ENCODE peak calls at places on chromosomes 4 and X, in five cellular contexts. One of them, this sample, is unnamed.

GRCh38 chr4:114272226-114272625 is 292.8 kb upstream of the ARSJ start:
- DNase-seq in AG09309: peak
- DNase-seq in GM18507: no peak
- DNase-seq in mesendoderm: no peak
- DNase-seq in D341Med: no peak
- DNase-seq in this sample: peak

GRCh38 chr4:143391895-143392294 is 55.2 kb downstream of the GAB1 start:
- DNase-seq in D341Med: no peak
- DNase-seq in AG09309: peak
- DNase-seq in GM18507: no peak
- DNase-seq in mesendoderm: no peak
- DNase-seq in this sample: no peak

GRCh38 chr4:158020734-158021346 is 152.0 kb downstream of the GASK1B start:
- DNase-seq in AG09309: no peak
- DNase-seq in D341Med: no peak
- DNase-seq in mesendoderm: peak
- DNase-seq in GM18507: no peak
- DNase-seq in this sample: peak

GRCh38 chr4:62377700-62378099 is 1177.6 kb downstream of the ADGRL3 start:
- DNase-seq in GM18507: no peak
- DNase-seq in mesendoderm: peak
- DNase-seq in AG09309: no peak
- DNase-seq in D341Med: no peak
- DNase-seq in this sample: no peak

GRCh38 chrX:24203072-24203808 is 53.7 kb downstream of the ZFX start:
- DNase-seq in mesendoderm: no peak
- DNase-seq in D341Med: no peak
- DNase-seq in AG09309: no peak
- DNase-seq in GM18507: no peak
- DNase-seq in this sample: no peak

GRCh38 chr4:110621839-110622751 is 782 bp downstream of the PITX2 start:
- DNase-seq in AG09309: no peak
- DNase-seq in D341Med: peak
- DNase-seq in mesendoderm: peak
- DNase-seq in GM18507: no peak
- DNase-seq in this sample: no peak

GRCh38 chrX:53678667-53679066 is 7.9 kb downstream of the HUWE1 start:
- DNase-seq in AG09309: no peak
- DNase-seq in mesendoderm: peak
- DNase-seq in GM18507: no peak
- DNase-seq in D341Med: peak
- DNase-seq in this sample: no peak

GRCh38 chr4:127917151-127917550 is 36.5 kb downstream of the PLK4 start:
- DNase-seq in GM18507: no peak
- DNase-seq in AG09309: no peak
- DNase-seq in D341Med: no peak
- DNase-seq in mesendoderm: no peak
- DNase-seq in this sample: no peak

GRCh38 chr4:71713611-71714203 is 70.2 kb downstream of the GC start:
- DNase-seq in mesendoderm: peak
- DNase-seq in GM18507: no peak
- DNase-seq in D341Med: no peak
- DNase-seq in AG09309: peak
- DNase-seq in this sample: peak

GRCh38 chr4:149531861-149532260 is 283.8 kb downstream of the IQCM start:
- DNase-seq in GM18507: no peak
- DNase-seq in D341Med: no peak
- DNase-seq in AG09309: no peak
- DNase-seq in mesendoderm: peak
- DNase-seq in this sample: no peak

GRCh38 chrX:107565916-107566602 is 62.3 kb upstream of the PRPS1 start:
- DNase-seq in GM18507: no peak
- DNase-seq in mesendoderm: peak
- DNase-seq in D341Med: no peak
- DNase-seq in AG09309: no peak
- DNase-seq in this sample: no peak

GRCh38 chr4:137310156-137310555 is 222.1 kb downstream of the PCDH18 start:
- DNase-seq in D341Med: no peak
- DNase-seq in AG09309: no peak
- DNase-seq in mesendoderm: peak
- DNase-seq in GM18507: no peak
- DNase-seq in this sample: no peak

GRCh38 chrX:56385336-56385735 is 153.2 kb downstream of the KLF8 start:
- DNase-seq in GM18507: no peak
- DNase-seq in D341Med: no peak
- DNase-seq in AG09309: no peak
- DNase-seq in mesendoderm: no peak
- DNase-seq in this sample: no peak

GRCh38 chrX:153765138-153766079 is 1.4 kb downstream of the PLXNB3 start:
- DNase-seq in mesendoderm: peak
- DNase-seq in D341Med: peak
- DNase-seq in AG09309: no peak
- DNase-seq in GM18507: no peak
- DNase-seq in this sample: no peak

GRCh38 chr4:87007345-87008181 is 72.8 kb downstream of the AFF1 start:
- DNase-seq in mesendoderm: peak
- DNase-seq in D341Med: peak
- DNase-seq in AG09309: no peak
- DNase-seq in GM18507: no peak
- DNase-seq in this sample: no peak

GRCh38 chr4:147361726-147362125 is 119.2 kb upstream of the EDNRA start:
- DNase-seq in GM18507: no peak
- DNase-seq in mesendoderm: no peak
- DNase-seq in AG09309: peak
- DNase-seq in D341Med: no peak
- DNase-seq in this sample: peak

GRCh38 chr4:183808102-183808466 is 97.0 kb upstream of the STOX2 start:
- DNase-seq in GM18507: no peak
- DNase-seq in AG09309: no peak
- DNase-seq in D341Med: no peak
- DNase-seq in mesendoderm: peak
- DNase-seq in this sample: no peak

GRCh38 chr4:33780952-33781655 is 2463.2 kb downstream of the ARAP2 start:
- DNase-seq in D341Med: no peak
- DNase-seq in AG09309: peak
- DNase-seq in GM18507: no peak
- DNase-seq in mesendoderm: no peak
- DNase-seq in this sample: peak

GRCh38 chr4:110622841-110623709 is at the start of gene PITX2:
- DNase-seq in GM18507: peak
- DNase-seq in D341Med: peak
- DNase-seq in mesendoderm: peak
- DNase-seq in AG09309: peak
- DNase-seq in this sample: peak

GRCh38 chrX:107389726-107390125 is 59.7 kb upstream of the FRMPD3 start:
- DNase-seq in D341Med: no peak
- DNase-seq in AG09309: no peak
- DNase-seq in mesendoderm: no peak
- DNase-seq in GM18507: no peak
- DNase-seq in this sample: no peak

GRCh38 chrX:118254611-118255010 is 91.3 kb upstream of the WDR44 start:
- DNase-seq in AG09309: no peak
- DNase-seq in D341Med: peak
- DNase-seq in mesendoderm: peak
- DNase-seq in GM18507: no peak
- DNase-seq in this sample: peak

GRCh38 chr4:87268401-87268800 is 48.0 kb upstream of the KLHL8 start:
- DNase-seq in mesendoderm: no peak
- DNase-seq in D341Med: no peak
- DNase-seq in GM18507: no peak
- DNase-seq in AG09309: no peak
- DNase-seq in this sample: no peak

GRCh38 chr4:104915864-104916263 is 230.8 kb upstream of the TET2 start:
- DNase-seq in mesendoderm: no peak
- DNase-seq in D341Med: no peak
- DNase-seq in AG09309: no peak
- DNase-seq in GM18507: no peak
- DNase-seq in this sample: no peak

GRCh38 chr4:186304816-186305520 is 39.0 kb downstream of the F11 start:
- DNase-seq in mesendoderm: peak
- DNase-seq in D341Med: no peak
- DNase-seq in GM18507: no peak
- DNase-seq in AG09309: no peak
- DNase-seq in this sample: no peak

GRCh38 chr4:85725727-85726170 is 250.8 kb downstream of the ARHGAP24 start:
- DNase-seq in mesendoderm: peak
- DNase-seq in D341Med: no peak
- DNase-seq in GM18507: no peak
- DNase-seq in AG09309: no peak
- DNase-seq in this sample: no peak

GRCh38 chr4:51930557-51930956 is 87.6 kb downstream of the DCUN1D4 start:
- DNase-seq in GM18507: no peak
- DNase-seq in mesendoderm: no peak
- DNase-seq in D341Med: no peak
- DNase-seq in AG09309: no peak
- DNase-seq in this sample: peak

GRCh38 chr4:1092026-1092982 is 21.1 kb downstream of the RNF212 start:
- DNase-seq in GM18507: no peak
- DNase-seq in AG09309: no peak
- DNase-seq in mesendoderm: no peak
- DNase-seq in D341Med: peak
- DNase-seq in this sample: no peak